ENCODE peak calls at places on chromosome 12, in ten cellular contexts. J is GM20000, M is astrocyte of the spinal cord, V is foreskin fibroblast, F is heart right ventricle, E is GM13976, T is OCI-LY7, S is uterus, H is Peyer's patch, P is bronchial epithelial cell. G is an unnamed sample.

GRCh38 chr12:121184984-121185894 is 24.7 kb upstream of the P2RX4 start:
- DNase-seq in V (no peak), T (peak; percentile 33), S (no peak), F (no peak), M (no peak), J (no peak), P (no peak), E (no peak), H (no peak), G (no peak)

GRCh38 chr12:89622115-89622514 is 86.5 kb downstream of the ATP2B1 start:
- DNase-seq in H (no peak), F (no peak), T (no peak), J (no peak), S (no peak), V (no peak), P (no peak), M (no peak), E (no peak), G (no peak)

GRCh38 chr12:94988471-94988870 is 15.0 kb downstream of the NDUFA12 start:
- DNase-seq in H (no peak), S (no peak), E (no peak), P (no peak), T (peak; percentile 16), V (no peak), J (no peak), M (no peak), F (no peak), G (no peak)

GRCh38 chr12:91810077-91810476 is 335.6 kb downstream of the BTG1 start:
- DNase-seq in F (no peak), H (no peak), J (no peak), P (no peak), V (no peak), E (no peak), M (no peak), T (no peak), S (no peak), G (no peak)

GRCh38 chr12:19710811-19711793 is 271.8 kb downstream of the AEBP2 start:
- DNase-seq in M (peak; percentile 77), S (peak; percentile 55), T (no peak), H (no peak), E (no peak), F (no peak), P (no peak), V (no peak), J (no peak), G (no peak)

GRCh38 chr12:95417372-95417771 is 56.6 kb upstream of the METAP2 start:
- DNase-seq in S (no peak), F (no peak), E (no peak), H (no peak), J (no peak), T (peak; percentile 37), V (no peak), P (no peak), M (no peak), G (no peak)

GRCh38 chr12:56338643-56339422 is at the start of gene IL23A:
- DNase-seq in M (peak; percentile 45), T (peak; percentile 80), V (no peak), S (no peak), P (peak; percentile 93), H (peak; percentile 75), J (peak; percentile 58), F (no peak), E (peak; percentile 75), G (no peak)

GRCh38 chr12:7060353-7060954 is at the start of gene C1S:
- DNase-seq in S (peak; percentile 83), H (peak; percentile 65), F (peak; percentile 60), E (no peak), V (peak; percentile 95), P (peak; percentile 93), J (no peak), T (no peak), M (peak; percentile 88), G (no peak)

GRCh38 chr12:128662106-128662505 is 161.7 kb downstream of the SLC15A4 start:
- DNase-seq in J (no peak), P (no peak), T (no peak), V (no peak), S (no peak), E (no peak), F (no peak), H (peak; percentile 61), M (no peak), G (no peak)

GRCh38 chr12:113292091-113292490 is 42.8 kb downstream of the SLC8B1 start:
- DNase-seq in V (peak; percentile 55), F (no peak), P (peak; percentile 24), S (no peak), E (no peak), H (no peak), M (peak; percentile 34), T (no peak), J (no peak), G (no peak)

GRCh38 chr12:79988368-79988767 is 53.5 kb upstream of the PPP1R12A start:
- DNase-seq in F (no peak), E (no peak), T (no peak), V (peak; percentile 41), M (peak; percentile 23), S (no peak), H (no peak), P (peak; percentile 21), J (no peak), G (no peak)
- TF ChIP-seq CTCF in F (no peak), E (no peak), T (no peak), V (no peak), M (no peak), S (no peak), H (no peak), P (no peak), J (no peak), G (no peak)

GRCh38 chr12:47547077-47547476 is 158.8 kb downstream of the RPAP3 start:
- DNase-seq in J (no peak), V (peak; percentile 26), M (peak; percentile 54), F (no peak), T (no peak), P (peak; percentile 66), H (no peak), S (no peak), E (no peak), G (no peak)
- TF ChIP-seq CTCF in J (no peak), V (peak; percentile 57), M (peak; percentile 55), F (no peak), T (no peak), P (peak; percentile 45), H (no peak), S (no peak), E (no peak), G (peak; percentile 34)

GRCh38 chr12:93982847-93983315 is 165.5 kb upstream of the PLXNC1 start:
- DNase-seq in J (no peak), V (peak; percentile 63), M (peak; percentile 75), E (no peak), F (no peak), P (peak; percentile 68), S (no peak), T (no peak), H (no peak), G (no peak)

GRCh38 chr12:93978553-93978952 is 169.8 kb upstream of the PLXNC1 start:
- DNase-seq in S (no peak), T (no peak), F (no peak), M (peak; percentile 30), P (peak; percentile 76), J (no peak), V (peak; percentile 78), E (no peak), H (no peak), G (no peak)

GRCh38 chr12:93984005-93984404 is 164.4 kb upstream of the PLXNC1 start:
- DNase-seq in J (no peak), H (no peak), P (no peak), V (no peak), F (no peak), T (no peak), M (no peak), E (no peak), S (no peak), G (no peak)

GRCh38 chr12:93976024-93976423 is 172.4 kb upstream of the PLXNC1 start:
- DNase-seq in H (no peak), P (no peak), F (no peak), E (no peak), V (no peak), S (no peak), M (no peak), J (no peak), T (no peak), G (no peak)

GRCh38 chr12:93979189-93979588 is 169.2 kb upstream of the PLXNC1 start:
- DNase-seq in T (peak; percentile 20), P (peak; percentile 34), S (no peak), E (peak; percentile 31), J (peak; percentile 22), M (peak; percentile 29), F (no peak), H (peak; percentile 53), V (peak; percentile 21), G (no peak)
- TF ChIP-seq CTCF in T (peak; percentile 70), P (peak; percentile 45), S (peak; percentile 39), E (peak; percentile 44), J (peak; percentile 25), M (peak; percentile 47), F (peak; percentile 48), H (no peak), V (peak; percentile 36), G (peak; percentile 62)

DNA sequence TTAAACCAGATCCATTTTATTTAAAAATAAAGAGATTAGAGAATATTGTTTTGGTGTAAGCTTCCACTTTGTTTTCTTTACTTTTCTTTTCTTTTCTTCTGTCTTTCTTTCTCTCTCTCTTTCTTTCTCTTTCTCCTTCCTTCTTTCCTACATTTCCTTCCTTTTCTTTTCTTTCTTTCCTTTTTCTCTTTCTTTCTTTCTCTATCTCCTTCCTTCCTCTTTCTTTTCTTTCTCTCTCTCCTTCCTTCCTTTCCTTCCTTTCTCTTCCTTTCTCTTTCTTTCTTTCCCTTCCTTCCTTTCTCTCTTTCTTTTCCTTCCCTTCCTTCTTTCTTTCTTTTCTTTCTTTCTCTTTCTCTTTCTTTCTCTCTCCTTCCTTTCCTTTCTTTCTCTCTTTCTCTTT is 100.8 kb downstream of the TMTC3 start:
- DNase-seq in T (no peak), V (no peak), H (no peak), P (no peak), F (no peak), S (no peak), E (no peak), M (no peak), J (no peak), G (no peak)
- TF ChIP-seq CTCF in T (no peak), V (no peak), H (no peak), P (no peak), F (no peak), S (no peak), E (no peak), M (no peak), J (no peak), G (no peak)